ENCODE peak calls at places on chromosomes 5 and 9, in ten cellular contexts. W is GM20000; D is iPS-NIHi11; G is heart left ventricle; X is CD4-positive, alpha-beta T cell; L is MV-4-11; P is HuH-7; R is H9; U is B cell; C is T-cell. J is an unnamed sample.

GRCh38 chr9:132451276-132451675 is 41.3 kb downstream of the CFAP77 start:
- DNase-seq in L (no peak), R (no peak), G (no peak), D (no peak), C (peak), U (no peak), P (no peak), W (no peak), X (no peak), J (no peak)

GRCh38 chr5:75672616-75673015 is 44.6 kb downstream of the POC5 start:
- DNase-seq in W (no peak), D (no peak), U (no peak), G (no peak), X (no peak), P (no peak), C (no peak), L (no peak), R (no peak), J (no peak)

GRCh38 chr5:140549237-140550144 is 2.0 kb downstream of the EIF4EBP3 start:
- DNase-seq in G (peak), W (no peak), P (no peak), X (no peak), L (peak), C (peak), D (no peak), U (peak), R (no peak), J (no peak)

GRCh38 chr5:177427919-177428573 is 1.6 kb downstream of the GRK6 start:
- DNase-seq in L (no peak), P (no peak), G (no peak), R (no peak), W (no peak), X (no peak), U (no peak), C (peak), D (no peak), J (no peak)

GRCh38 chr9:135513351-135513846 is 7.8 kb upstream of the LCN1 start:
- DNase-seq in X (no peak), U (no peak), W (no peak), R (peak), P (no peak), D (no peak), L (no peak), G (no peak), C (no peak), J (no peak)

GRCh38 chr9:133327834-133328484 is 8.0 kb downstream of the SURF6 start:
- DNase-seq in G (no peak), U (no peak), C (no peak), P (no peak), X (no peak), D (no peak), R (peak), L (no peak), W (no peak), J (no peak)

GRCh38 chr5:176474476-176474875 is 26.3 kb downstream of the FAF2 start:
- DNase-seq in P (no peak), G (no peak), L (no peak), U (no peak), X (no peak), W (no peak), D (no peak), C (no peak), R (no peak), J (no peak)

GRCh38 chr5:133939668-133940067 is 28.8 kb downstream of the C5orf15 start:
- DNase-seq in U (no peak), L (peak), W (no peak), X (no peak), D (no peak), P (no peak), C (no peak), R (no peak), G (no peak), J (no peak)

GRCh38 chr5:76762484-76762883 is 46.6 kb downstream of the F2R start:
- DNase-seq in R (no peak), X (no peak), U (no peak), W (no peak), L (no peak), P (no peak), G (no peak), C (no peak), D (no peak), J (no peak)

GRCh38 chr9:96638606-96639364 is 16.3 kb downstream of the PRXL2C start:
- DNase-seq in D (no peak), L (no peak), C (no peak), P (no peak), W (no peak), G (no peak), R (peak), X (no peak), U (no peak), J (no peak)

GRCh38 chr5:57307516-57307915 is 133.7 kb downstream of the GPBP1 start:
- DNase-seq in P (no peak), L (no peak), C (no peak), U (no peak), R (no peak), G (no peak), X (no peak), D (no peak), W (no peak), J (no peak)

GRCh38 chr5:96961053-96961452 is 25.2 kb downstream of the LNPEP start:
- DNase-seq in U (peak), R (no peak), P (no peak), L (peak), G (no peak), D (no peak), X (no peak), C (no peak), W (peak), J (no peak)

GRCh38 chr9:111005711-111006482 is 32.4 kb downstream of the LPAR1 start:
- DNase-seq in X (no peak), C (no peak), W (no peak), U (no peak), R (no peak), G (no peak), P (no peak), D (no peak), L (no peak), J (no peak)

GRCh38 chr9:132078369-132079356 is 1.0 kb downstream of the MED27 start:
- DNase-seq in G (no peak), X (peak), U (no peak), L (no peak), D (no peak), C (peak), W (peak), R (no peak), P (no peak), J (no peak)

GRCh38 chr5:134122530-134122929 is 8.0 kb downstream of the TCF7 start:
- DNase-seq in G (no peak), X (peak), R (no peak), D (no peak), C (peak), L (no peak), W (no peak), U (peak), P (no peak), J (no peak)

J was measured in endothelial cell.